ENCODE peak calls at places on chromosomes 1 and 21, in seven cellular contexts. C, T, N, S, I, R and G are unnamed samples.

GRCh38 chr1:19043579-19044443 is 87.3 kb upstream of the IFFO2 start:
- DNase-seq in C (no peak), T (no peak), N (no peak), S (no peak), I (no peak), R (no peak), G (no peak)

GRCh38 chr1:43453442-43454269 is at the start of gene HYI:
- DNase-seq in C (peak), T (peak), N (peak), S (peak), I (peak), R (peak), G (peak)

GRCh38 chr1:176541663-176542062 is 78.7 kb downstream of the PAPPA2 start:
- DNase-seq in C (no peak), T (no peak), N (no peak), S (no peak), I (no peak), R (peak), G (no peak)

GRCh38 chr1:208093754-208094719 is 150.1 kb downstream of the PLXNA2 start:
- DNase-seq in C (peak), T (peak), N (peak), S (peak), I (peak), R (peak), G (peak)

GRCh38 chr1:29124366-29125236 is 898 bp upstream of the TMEM200B start:
- DNase-seq in C (peak), T (peak), N (peak), S (peak), I (peak), R (peak), G (peak)

GRCh38 chr1:4027492-4028138 is 127.5 kb upstream of the C1orf174 start:
- DNase-seq in C (no peak), T (no peak), N (peak), S (no peak), I (no peak), R (no peak), G (no peak)

GRCh38 chr1:214503553-214503952 is 47.8 kb downstream of the PTPN14 start:
- DNase-seq in C (peak), T (no peak), N (no peak), S (no peak), I (peak), R (no peak), G (no peak)

GRCh38 chr1:34591751-34592629 is 162.9 kb upstream of the GJB5 start:
- DNase-seq in C (no peak), T (no peak), N (no peak), S (no peak), I (no peak), R (no peak), G (no peak)

GRCh38 chr1:188169971-188170370 is 1341.2 kb downstream of the PLA2G4A start:
- DNase-seq in C (no peak), T (no peak), N (no peak), S (no peak), I (no peak), R (no peak), G (no peak)

GRCh38 chr1:219189021-219189824 is 15.5 kb downstream of the LYPLAL1 start:
- DNase-seq in C (peak), T (no peak), N (no peak), S (no peak), I (peak), R (no peak), G (no peak)

GRCh38 chr1:225517697-225518096 is 89.9 kb upstream of the LBR start:
- DNase-seq in C (no peak), T (no peak), N (no peak), S (no peak), I (no peak), R (no peak), G (peak)

GRCh38 chr1:11692899-11693590 is 1.5 kb downstream of the DRAXIN start:
- DNase-seq in C (peak), T (no peak), N (no peak), S (no peak), I (peak), R (no peak), G (no peak)

GRCh38 chr1:173332026-173332425 is 124.9 kb upstream of the TNFSF4 start:
- DNase-seq in C (peak), T (no peak), N (no peak), S (no peak), I (peak), R (no peak), G (no peak)

GRCh38 chr1:202365092-202365815 is 16.8 kb downstream of the PPP1R12B start:
- DNase-seq in C (peak), T (no peak), N (no peak), S (no peak), I (no peak), R (peak), G (peak)

GRCh38 chr21:36096398-36097290 is 26.8 kb downstream of the CBR1 start:
- DNase-seq in C (no peak), T (no peak), N (peak), S (no peak), I (no peak), R (no peak), G (peak)

GRCh38 chr21:34268493-34268892 is 95.3 kb upstream of the KCNE2 start:
- DNase-seq in C (no peak), T (no peak), N (no peak), S (no peak), I (no peak), R (no peak), G (peak)

GRCh38 chr1:201264554-201264953 is 18.8 kb upstream of the PKP1 start:
- DNase-seq in C (no peak), T (no peak), N (no peak), S (no peak), I (no peak), R (no peak), G (no peak)

GRCh38 chr1:36160949-36161485 is 5.1 kb downstream of the MAP7D1 start:
- DNase-seq in C (peak), T (no peak), N (peak), S (peak), I (peak), R (no peak), G (peak)

GRCh38 chr1:80988896-80989295 is 811.8 kb upstream of the ADGRL2 start:
- DNase-seq in C (no peak), T (no peak), N (no peak), S (no peak), I (no peak), R (no peak), G (no peak)

GRCh38 chr1:208433086-208433485 is 188.9 kb upstream of the PLXNA2 start:
- DNase-seq in C (no peak), T (peak), N (no peak), S (no peak), I (peak), R (no peak), G (peak)

GRCh38 chr21:36072453-36073167 is 2.8 kb downstream of the CBR1 start:
- DNase-seq in C (no peak), T (no peak), N (no peak), S (no peak), I (no peak), R (no peak), G (no peak)

GRCh38 chr1:244713329-244713728 is 60.4 kb downstream of the DESI2 start:
- DNase-seq in C (no peak), T (no peak), N (no peak), S (no peak), I (no peak), R (no peak), G (no peak)

GRCh38 chr1:40919475-40920011 is 57.4 kb upstream of the CITED4 start:
- DNase-seq in C (no peak), T (no peak), N (no peak), S (no peak), I (no peak), R (no peak), G (no peak)

GRCh38 chr1:204923209-204923608 is 52.5 kb downstream of the NFASC start:
- DNase-seq in C (no peak), T (no peak), N (peak), S (no peak), I (no peak), R (no peak), G (peak)

GRCh38 chr1:1371354-1371740 is 3.7 kb downstream of the AURKAIP1 start:
- DNase-seq in C (no peak), T (no peak), N (no peak), S (no peak), I (no peak), R (no peak), G (no peak)

GRCh38 chr1:42742617-42743301 is 2.7 kb upstream of the CLDN19 start:
- DNase-seq in C (no peak), T (no peak), N (peak), S (no peak), I (no peak), R (no peak), G (no peak)

GRCh38 chr1:12580054-12580887 is 37.7 kb downstream of the DHRS3 start:
- DNase-seq in C (peak), T (no peak), N (no peak), S (no peak), I (peak), R (no peak), G (no peak)

GRCh38 chr1:22861764-22862440 is 110.8 kb downstream of the LACTBL1 start:
- DNase-seq in C (peak), T (peak), N (no peak), S (peak), I (peak), R (peak), G (peak)

GRCh38 chr1:225812488-225813249 is 2.7 kb downstream of the EPHX1 start:
- DNase-seq in C (no peak), T (no peak), N (no peak), S (no peak), I (no peak), R (no peak), G (no peak)

GRCh38 chr1:75132421-75133381 is 1.5 kb upstream of the LHX8 start:
- DNase-seq in C (no peak), T (peak), N (no peak), S (no peak), I (no peak), R (no peak), G (peak)

DNA sequence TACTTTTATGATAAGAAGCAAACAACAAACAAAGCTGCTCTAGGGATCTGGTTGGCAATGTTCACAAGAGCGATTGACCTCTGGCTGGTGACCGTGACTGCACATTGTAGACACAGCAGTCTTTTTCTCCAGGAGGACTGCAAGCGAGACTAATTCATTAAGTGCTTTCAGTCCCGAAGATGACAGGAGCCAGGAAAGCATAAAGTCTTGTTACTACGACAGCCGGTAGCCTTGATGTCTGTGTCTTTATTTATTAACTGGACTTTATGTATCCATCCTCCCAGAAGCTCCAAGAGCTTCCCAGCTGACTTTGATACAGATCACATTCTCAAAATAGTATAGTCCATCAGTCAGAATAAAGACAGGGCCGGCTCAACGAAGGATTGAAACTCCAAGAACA is 18.2 kb downstream of the FAM163A start:
- DNase-seq in C (no peak), T (no peak), N (no peak), S (no peak), I (no peak), R (peak), G (no peak)
- H3K4ac ChIP-seq in C (no peak), T (no peak), N (no peak), S (no peak), I (no peak), R (no peak), G (no peak)

GRCh38 chr1:67627336-67627735 is 57.7 kb upstream of the GADD45A start:
- DNase-seq in C (no peak), T (no peak), N (no peak), S (no peak), I (no peak), R (no peak), G (no peak)
- H3K23ac ChIP-seq in C (no peak), T (no peak), N (no peak), S (no peak), I (no peak), R (no peak), G (no peak)

DNA sequence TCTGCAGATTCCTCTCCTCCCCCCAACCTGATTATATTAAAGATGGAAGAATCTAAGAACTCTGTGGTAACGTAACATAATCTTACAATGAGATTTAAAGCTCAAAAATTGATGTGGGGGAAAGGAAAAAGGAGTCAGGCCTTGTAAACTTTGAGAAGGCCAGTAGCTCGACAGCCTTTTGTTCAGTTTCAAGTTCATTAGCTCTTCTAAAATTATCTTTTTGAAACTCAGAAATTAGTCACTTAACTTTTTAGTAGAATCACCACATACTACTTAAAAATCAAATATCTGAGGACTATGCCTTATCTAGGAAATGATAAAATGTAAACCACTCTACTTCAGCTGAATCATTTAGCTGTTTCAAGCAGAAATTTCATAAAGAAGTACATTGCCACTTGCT is 996.2 kb downstream of the AMY1C start:
- DNase-seq in C (no peak), T (no peak), N (no peak), S (no peak), I (no peak), R (no peak), G (no peak)
- H3K4ac ChIP-seq in C (no peak), T (no peak), N (no peak), S (no peak), I (no peak), R (no peak), G (no peak)

GRCh38 chr1:74038042-74038441 is 159.9 kb downstream of the LRRIQ3 start:
- DNase-seq in C (no peak), T (no peak), N (no peak), S (no peak), I (no peak), R (no peak), G (no peak)
- H3K23ac ChIP-seq in C (no peak), T (peak), N (no peak), S (no peak), I (no peak), R (no peak), G (no peak)

GRCh38 chr1:170357750-170358149 is 174.2 kb upstream of the GORAB start:
- DNase-seq in C (no peak), T (no peak), N (no peak), S (no peak), I (no peak), R (no peak), G (no peak)
- H3K4ac ChIP-seq in C (no peak), T (no peak), N (no peak), S (no peak), I (no peak), R (no peak), G (no peak)

GRCh38 chr1:6258675-6259074 is 2.2 kb downstream of the GPR153 start:
- DNase-seq in C (no peak), T (no peak), N (no peak), S (no peak), I (no peak), R (peak), G (no peak)
- H3K23ac ChIP-seq in C (no peak), T (no peak), N (no peak), S (no peak), I (no peak), R (no peak), G (no peak)

GRCh38 chr1:242398351-242398750 is 126.1 kb downstream of the PLD5 start:
- DNase-seq in C (no peak), T (no peak), N (no peak), S (no peak), I (no peak), R (no peak), G (no peak)
- H3K4ac ChIP-seq in C (no peak), T (no peak), N (no peak), S (no peak), I (no peak), R (no peak), G (no peak)

GRCh38 chr1:61490924-61491323 is 234.0 kb downstream of the TM2D1 start:
- DNase-seq in C (no peak), T (no peak), N (no peak), S (no peak), I (no peak), R (no peak), G (no peak)
- H3K23ac ChIP-seq in C (no peak), T (no peak), N (no peak), S (no peak), I (no peak), R (no peak), G (no peak)

GRCh38 chr21:42830456-42831455 is 48.6 kb downstream of the WDR4 start:
- DNase-seq in C (no peak), T (no peak), N (no peak), S (peak), I (no peak), R (no peak), G (peak)
- H3K4ac ChIP-seq in C (no peak), T (no peak), N (no peak), S (no peak), I (no peak), R (no peak), G (no peak)

DNA sequence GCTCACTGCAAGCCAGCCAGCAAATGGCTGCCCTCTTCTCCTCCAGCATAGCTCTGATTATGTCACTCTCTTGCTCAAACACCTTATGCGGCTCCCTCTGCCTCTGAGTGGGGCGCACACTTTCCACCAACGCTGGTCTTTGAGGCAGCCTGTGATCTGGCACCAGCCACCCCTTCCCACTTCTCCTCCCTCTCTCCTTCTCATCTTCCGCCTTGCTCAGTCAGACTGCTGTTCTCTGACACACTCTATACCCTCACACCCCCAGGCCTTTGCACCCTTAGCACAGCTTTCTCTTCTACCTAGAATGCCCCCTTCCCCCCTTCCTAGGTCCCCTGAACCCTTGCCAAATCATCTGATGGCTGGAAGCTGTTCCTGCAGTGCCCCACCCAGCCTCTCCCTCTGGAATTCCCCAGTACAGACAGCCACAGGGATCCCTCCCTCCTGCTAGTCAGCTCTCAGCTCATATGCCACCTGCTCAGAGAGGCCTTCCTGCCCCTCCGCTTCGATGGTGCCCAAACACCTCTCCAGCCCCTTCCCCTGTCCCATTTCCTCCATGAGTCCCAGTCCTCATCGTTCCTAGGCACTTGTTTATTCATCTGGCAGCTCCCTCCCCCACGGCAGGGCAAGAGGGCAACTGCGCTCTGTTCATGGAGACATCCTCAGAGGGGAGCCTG is 21.8 kb upstream of the PEF1 start:
- DNase-seq in C (peak), T (no peak), N (no peak), S (no peak), I (peak), R (no peak), G (no peak)
- H3K23ac ChIP-seq in C (no peak), T (no peak), N (no peak), S (no peak), I (no peak), R (no peak), G (no peak)